ENCODE peak calls at places on chromosomes 12 and 14, in nine cellular contexts. E is tibial nerve, N is sigmoid colon, Q is transverse colon, P is A549, U is K562, H is suprapubic skin, D is stomach, Z is SK-N-SH. W is an unnamed sample.

GRCh38 chr14:59772252-59772651 is 98.3 kb downstream of the RTN1 start:
- DNase-seq in N (no peak), Z (no peak), E (no peak), U (no peak), H (no peak), Q (no peak), D (no peak), P (no peak), W (no peak)

GRCh38 chr14:100840751-100841444 is 15.0 kb downstream of the MEG3 start:
- DNase-seq in U (no peak), H (no peak), D (no peak), Q (no peak), P (no peak), N (no peak), Z (no peak), E (no peak), W (no peak)

GRCh38 chr14:26528415-26529182 is 69.2 kb downstream of the NOVA1 start:
- DNase-seq in E (peak), U (no peak), P (no peak), H (no peak), D (no peak), N (peak), Q (peak), Z (no peak), W (no peak)

GRCh38 chr12:19642305-19642704 is 203.0 kb downstream of the AEBP2 start:
- DNase-seq in Z (no peak), N (no peak), D (no peak), E (no peak), P (no peak), Q (no peak), U (no peak), H (no peak), W (peak)

GRCh38 chr12:19404232-19404880 is 34.9 kb upstream of the AEBP2 start:
- DNase-seq in P (no peak), U (no peak), D (no peak), E (no peak), Z (no peak), Q (no peak), N (no peak), H (no peak), W (no peak)

GRCh38 chr14:91256661-91257060 is 12.2 kb upstream of the GPR68 start:
- DNase-seq in D (no peak), E (no peak), H (no peak), P (no peak), Q (no peak), U (no peak), Z (no peak), N (no peak), W (no peak)

GRCh38 chr12:132489078-132489601 is 811 bp upstream of the FBRSL1 start:
- DNase-seq in H (no peak), Z (no peak), N (peak), Q (peak), P (no peak), D (peak), E (no peak), U (no peak), W (no peak)

GRCh38 chr12:6943719-6944380 is at the start of the genes C12orf57 and RNU7-1:
- DNase-seq in H (no peak), E (no peak), U (peak), Z (peak), N (peak), P (peak), Q (peak), D (peak), W (no peak)

GRCh38 chr12:54463034-54463433 is 10.4 kb downstream of the GTSF1 start:
- DNase-seq in Z (no peak), P (peak), U (no peak), N (peak), E (peak), H (no peak), Q (no peak), D (no peak), W (no peak)

GRCh38 chr12:109445224-109445623 is 31.9 kb downstream of the KCTD10 start:
- DNase-seq in H (no peak), P (no peak), D (no peak), E (no peak), Q (no peak), Z (no peak), N (no peak), U (no peak), W (no peak)

GRCh38 chr14:72599579-72600470 is 294.1 kb downstream of the DPF3 start:
- DNase-seq in H (no peak), Z (no peak), U (peak), P (no peak), Q (no peak), D (no peak), N (no peak), E (no peak), W (no peak)

GRCh38 chr14:72845675-72846074 is 48.2 kb downstream of the DPF3 start:
- DNase-seq in U (no peak), N (no peak), P (no peak), D (no peak), Q (no peak), E (no peak), H (no peak), Z (no peak), W (no peak)

GRCh38 chr12:108033091-108033490 is 96.0 kb upstream of the WSCD2 start:
- DNase-seq in Q (no peak), U (no peak), N (no peak), E (no peak), H (no peak), Z (no peak), D (no peak), P (no peak), W (no peak)

GRCh38 chr12:19833775-19834501 is 394.6 kb downstream of the AEBP2 start:
- DNase-seq in D (no peak), Q (no peak), P (no peak), N (no peak), U (no peak), H (no peak), Z (no peak), E (no peak), W (no peak)

GRCh38 chr12:90801776-90802175 is 153.2 kb downstream of the CCER1 start:
- DNase-seq in E (no peak), D (no peak), U (no peak), P (no peak), H (no peak), Q (no peak), Z (no peak), N (no peak), W (no peak)

GRCh38 chr14:99067141-99067920 is 204.7 kb downstream of the BCL11B start:
- DNase-seq in U (no peak), D (no peak), P (no peak), Z (no peak), Q (no peak), E (no peak), N (no peak), H (no peak), W (peak)

GRCh38 chr12:130761537-130762318 is 45.6 kb upstream of the RIMBP2 start:
- DNase-seq in Z (peak), P (peak), U (peak), E (peak), D (no peak), H (no peak), N (peak), Q (peak), W (no peak)

GRCh38 chr12:39846971-39847661 is 227.5 kb upstream of the ABCD2 start:
- DNase-seq in H (no peak), Q (no peak), P (no peak), Z (no peak), N (no peak), E (no peak), U (no peak), D (no peak), W (no peak)

GRCh38 chr12:109718390-109718789 is 4.8 kb downstream of the FAM222A start:
- DNase-seq in Q (no peak), D (no peak), N (no peak), Z (peak), U (no peak), H (no peak), P (no peak), E (no peak), W (no peak)

GRCh38 chr12:127496255-127496654 is 770.7 kb upstream of the TMEM132C start:
- DNase-seq in P (no peak), H (no peak), U (no peak), E (no peak), N (no peak), D (no peak), Z (no peak), Q (no peak), W (no peak)

GRCh38 chr12:80648866-80649265 is 58.6 kb upstream of the MYF6 start:
- DNase-seq in U (no peak), D (no peak), Q (no peak), E (no peak), H (no peak), Z (no peak), P (no peak), N (no peak), W (no peak)

GRCh38 chr14:104654119-104654518 is 35.3 kb upstream of the INF2 start:
- DNase-seq in Q (no peak), N (no peak), H (no peak), D (no peak), Z (no peak), E (no peak), P (no peak), U (no peak), W (no peak)

GRCh38 chr12:7557227-7557626 is 53.6 kb upstream of the CD163 start:
- DNase-seq in N (no peak), E (no peak), U (no peak), Q (no peak), H (no peak), Z (no peak), P (no peak), D (no peak), W (no peak)

GRCh38 chr12:52141875-52142274 is 49.9 kb downstream of the KRT80 start:
- DNase-seq in P (no peak), U (no peak), Z (no peak), Q (no peak), D (no peak), N (no peak), H (no peak), E (no peak), W (no peak)

GRCh38 chr12:49545815-49546214 is 7.0 kb downstream of the KCNH3 start:
- DNase-seq in Z (peak), E (no peak), Q (no peak), D (no peak), H (no peak), P (no peak), U (no peak), N (no peak), W (no peak)
- TF ChIP-seq EP300 in Z (no peak), E (no peak), Q (no peak), D (no peak), H (no peak), P (no peak), U (no peak), N (no peak), W (no peak)

DNA sequence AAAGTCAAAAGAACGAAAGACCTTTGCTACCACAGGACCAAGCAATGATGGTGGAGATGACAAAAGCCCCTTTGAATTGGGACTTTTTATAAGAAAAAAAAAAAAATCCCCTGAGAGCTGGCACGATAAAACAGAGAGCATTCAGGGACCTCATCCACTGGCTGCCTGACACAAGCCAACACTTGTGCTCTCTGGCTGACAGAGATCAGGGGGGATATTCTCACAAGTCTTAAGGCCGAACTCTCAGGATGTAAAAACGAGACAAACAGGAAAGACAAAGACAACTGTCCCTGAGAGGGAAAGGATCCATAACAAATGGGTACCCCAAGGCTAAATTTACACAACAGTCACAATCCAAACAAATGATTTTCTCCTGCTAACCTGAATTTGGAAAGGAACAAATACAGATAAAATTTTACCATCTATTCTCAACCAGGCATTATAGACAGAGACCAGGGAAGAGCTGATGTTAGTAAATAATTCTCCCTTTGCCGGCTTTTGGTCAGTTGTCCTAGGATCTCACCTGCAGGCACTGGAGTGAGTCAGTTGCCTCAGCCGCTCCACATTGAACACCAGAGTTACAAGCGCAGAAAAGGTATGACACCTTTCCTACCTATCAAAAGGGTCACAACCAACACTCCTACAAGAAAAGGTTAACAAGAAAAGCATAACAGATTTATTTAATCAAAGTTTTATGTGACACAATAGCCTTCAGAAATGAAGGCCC is 37.9 kb upstream of the GARIN6 start:
- DNase-seq in N (no peak), P (no peak), Q (no peak), H (no peak), D (no peak), Z (no peak), E (no peak), U (no peak), W (no peak)
- TF ChIP-seq EP300 in N (no peak), P (no peak), Q (no peak), H (no peak), D (no peak), Z (no peak), E (no peak), U (no peak), W (no peak)

GRCh38 chr14:93160353-93160801 is 24.3 kb downstream of the MOAP1 start:
- DNase-seq in N (no peak), H (no peak), U (peak), Z (peak), Q (no peak), E (no peak), D (no peak), P (peak), W (no peak)
- TF ChIP-seq EP300 in N (no peak), H (no peak), U (no peak), Z (no peak), Q (no peak), E (no peak), D (no peak), P (no peak), W (no peak)

GRCh38 chr14:47675489-47676300 is at the start of gene MDGA2:
- DNase-seq in P (peak), H (no peak), N (no peak), Z (peak), E (no peak), D (no peak), Q (no peak), U (no peak), W (no peak)
- TF ChIP-seq EP300 in P (no peak), H (no peak), N (no peak), Z (no peak), E (no peak), D (no peak), Q (no peak), U (no peak), W (no peak)

DNA sequence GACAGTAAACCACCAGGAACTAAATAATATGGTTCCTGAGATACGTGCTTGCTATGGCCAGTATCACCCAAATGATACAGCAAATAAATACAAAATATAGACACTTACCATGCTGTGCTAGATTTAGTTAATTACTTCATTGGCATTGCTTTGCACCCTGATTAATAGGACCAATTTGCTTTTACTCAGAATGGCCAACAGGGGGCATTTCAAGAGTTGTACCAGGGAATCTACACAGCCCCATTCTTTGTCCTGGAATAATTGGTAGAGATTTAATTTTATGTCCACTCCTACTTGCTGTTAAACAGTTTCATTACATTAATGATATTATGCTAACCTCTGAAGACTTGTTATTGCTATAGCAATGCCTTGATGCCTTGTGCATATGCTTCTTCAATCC is 280.8 kb downstream of the RERGL start:
- DNase-seq in H (no peak), U (no peak), E (no peak), D (no peak), Z (no peak), N (no peak), P (no peak), Q (no peak), W (no peak)
- TF ChIP-seq EP300 in H (no peak), U (no peak), E (no peak), D (no peak), Z (no peak), N (no peak), P (no peak), Q (no peak), W (no peak)

GRCh38 chr14:67268456-67269115 is 27.4 kb downstream of the PALS1 start:
- DNase-seq in D (no peak), H (no peak), Z (no peak), E (no peak), U (peak), P (no peak), N (no peak), Q (no peak), W (no peak)
- TF ChIP-seq EP300 in D (no peak), H (no peak), Z (no peak), E (no peak), U (no peak), P (no peak), N (no peak), Q (no peak), W (no peak)

W was measured in esophagus muscularis mucosa.